ENCODE peak calls at places on chromosomes 1 and 21, in six cellular contexts. R, H, Y, A, Z and J are unnamed samples.
A peak's percentile ranks its signal among the peaks of the same experiment; 100 is the strongest.

GRCh38 chr1:22788298-22788697 is 77.7 kb downstream of the EPHB2 start:
- DNase-seq in A (no peak), Y (no peak), Z (no peak), H (no peak), R (no peak), J (no peak)

GRCh38 chr1:94634977-94635416 is 93.4 kb upstream of the F3 start:
- DNase-seq in Z (no peak), Y (no peak), R (no peak), H (no peak), A (no peak), J (no peak)

GRCh38 chr1:67830928-67831596 is 2.2 kb downstream of the GNG12 start:
- DNase-seq in Z (no peak), R (no peak), Y (no peak), H (no peak), A (no peak), J (no peak)

GRCh38 chr1:59814180-59814900 is 409 bp upstream of the HOOK1 start:
- DNase-seq in Z (peak; percentile 90), H (peak; percentile 22), A (peak; percentile 99), Y (peak; percentile 90), R (peak; percentile 95), J (peak; percentile 94)

GRCh38 chr1:36966242-36966641 is 68.1 kb downstream of the GRIK3 start:
- DNase-seq in Z (no peak), Y (no peak), R (no peak), H (no peak), A (no peak), J (no peak)

GRCh38 chr1:198672124-198672523 is 33.3 kb downstream of the PTPRC start:
- DNase-seq in R (no peak), H (no peak), A (no peak), Y (peak; percentile 15), Z (no peak), J (no peak)

GRCh38 chr1:221440658-221441057 is 301.2 kb downstream of the DUSP10 start:
- DNase-seq in H (no peak), R (no peak), Z (no peak), Y (no peak), A (peak; percentile 22), J (no peak)

GRCh38 chr1:53549781-53550180 is 90.6 kb downstream of the DMRTB1 start:
- DNase-seq in Y (no peak), H (no peak), Z (peak; percentile 33), R (no peak), A (no peak), J (no peak)

GRCh38 chr1:30914587-30914922 is 6.0 kb upstream of the SDC3 start:
- DNase-seq in Y (no peak), Z (no peak), H (no peak), A (no peak), R (no peak), J (no peak)

GRCh38 chr1:192516776-192517297 is 58.7 kb upstream of the RGS1 start:
- DNase-seq in A (no peak), H (no peak), R (no peak), Z (no peak), Y (no peak), J (no peak)

GRCh38 chr1:27031235-27032118 is 18.8 kb upstream of the TENT5B start:
- DNase-seq in A (peak; percentile 67), Y (no peak), Z (peak; percentile 87), H (peak; percentile 74), R (peak; percentile 86), J (no peak)

GRCh38 chr1:156076609-156077429 is 5.4 kb downstream of the MEX3A start:
- DNase-seq in A (no peak), Z (peak; percentile 64), Y (no peak), R (no peak), H (no peak), J (no peak)

GRCh38 chr1:156128749-156129682 is 14.5 kb downstream of the LMNA start:
- DNase-seq in Y (no peak), H (no peak), R (no peak), Z (no peak), A (no peak), J (no peak)

GRCh38 chr1:241612533-241613505 is 27.4 kb downstream of the CHML start:
- DNase-seq in Y (peak; percentile 78), R (no peak), H (no peak), A (no peak), Z (no peak), J (no peak)

GRCh38 chr1:109895720-109896504 is 14.7 kb upstream of the CSF1 start:
- DNase-seq in Y (no peak), H (no peak), A (no peak), Z (peak; percentile 62), R (no peak), J (no peak)

GRCh38 chr1:201495447-201496295 is 11.3 kb downstream of the CSRP1 start:
- DNase-seq in H (no peak), Y (no peak), A (no peak), Z (peak; percentile 65), R (peak; percentile 33), J (no peak)

GRCh38 chr1:214216779-214217178 is 64.2 kb upstream of the SMYD2 start:
- DNase-seq in Z (no peak), Y (peak; percentile 35), H (no peak), R (peak; percentile 50), A (no peak), J (no peak)

GRCh38 chr1:40897499-40897898 is 35.3 kb upstream of the CITED4 start:
- DNase-seq in H (no peak), R (no peak), Y (peak; percentile 76), Z (no peak), A (no peak), J (peak; percentile 61)

GRCh38 chr1:117895482-117896114 is 33.8 kb downstream of the GDAP2 start:
- DNase-seq in Z (no peak), R (peak; percentile 68), H (peak; percentile 13), Y (peak; percentile 64), A (peak; percentile 54), J (peak; percentile 36)

GRCh38 chr1:245475116-245475515 is 320.3 kb downstream of the KIF26B start:
- DNase-seq in R (no peak), Z (no peak), A (no peak), H (no peak), Y (no peak), J (no peak)

GRCh38 chr21:21200103-21200938 is 202.1 kb downstream of the NCAM2 start:
- DNase-seq in A (no peak), Y (peak; percentile 3), H (peak; percentile 36), Z (no peak), R (no peak), J (no peak)

GRCh38 chr1:203628997-203629508 is 2.4 kb downstream of the ATP2B4 start:
- DNase-seq in R (no peak), Z (no peak), H (no peak), Y (no peak), A (no peak), J (no peak)

GRCh38 chr21:25895565-25896205 is 160.9 kb downstream of the GABPA start:
- DNase-seq in Z (no peak), R (no peak), Y (no peak), A (no peak), H (no peak), J (no peak)

GRCh38 chr1:64601207-64601606 is 131.3 kb downstream of the CACHD1 start:
- DNase-seq in H (no peak), A (no peak), Y (no peak), Z (no peak), R (no peak), J (no peak)

GRCh38 chr1:200849430-200849829 is 23.4 kb upstream of the GPR25 start:
- DNase-seq in R (no peak), Y (no peak), A (no peak), H (no peak), Z (no peak), J (no peak)

GRCh38 chr21:35050348-35051286 is 1.5 kb upstream of the RUNX1 start:
- DNase-seq in Y (no peak), H (no peak), R (no peak), A (no peak), Z (no peak), J (no peak)

GRCh38 chr1:30085814-30086770 is 637.3 kb downstream of the MATN1 start:
- DNase-seq in A (no peak), Z (peak; percentile 67), R (peak; percentile 28), H (peak; percentile 37), Y (peak; percentile 44), J (no peak)

DNA sequence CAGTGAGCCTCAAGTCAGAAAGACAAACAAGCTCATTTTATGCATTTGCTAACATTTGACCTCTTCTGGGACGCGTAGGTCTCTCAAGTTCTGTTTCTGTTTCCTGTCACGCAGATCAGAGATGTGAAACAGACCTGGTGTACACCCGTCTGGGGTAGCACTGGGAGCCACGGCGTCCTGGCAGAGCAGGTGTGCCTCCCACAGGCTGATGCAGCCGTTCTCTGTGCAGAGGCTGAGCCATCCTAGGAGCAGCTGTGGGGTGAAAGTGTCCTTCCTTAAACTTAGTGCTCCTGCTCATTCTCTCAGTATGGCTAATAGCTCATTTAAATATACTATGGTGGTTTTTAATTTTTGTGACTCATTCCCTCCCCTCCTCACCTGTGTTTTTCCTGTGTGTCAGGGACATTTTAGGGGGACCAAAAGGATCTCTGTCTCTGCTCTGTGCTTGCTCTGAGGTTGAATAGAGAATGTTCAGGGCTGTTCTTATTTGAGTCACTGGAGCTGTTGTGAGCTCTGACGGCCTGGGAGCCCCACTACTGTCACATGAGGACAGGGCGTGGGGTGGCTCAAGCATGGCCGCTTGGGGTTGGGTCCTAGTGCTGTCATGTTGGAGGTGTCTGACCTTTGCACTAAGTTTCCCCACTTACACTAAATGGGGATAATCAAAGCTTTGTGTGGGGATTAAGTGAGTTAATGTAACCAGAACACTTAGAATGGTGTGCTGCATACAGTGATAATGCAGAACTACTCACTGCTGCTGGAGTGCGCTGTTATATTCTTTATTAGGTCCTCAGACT is 43.0 kb downstream of the GALNT2 start:
- DNase-seq in Z (no peak), A (no peak), H (no peak), Y (no peak), R (peak; percentile 48), J (no peak)
- TF ChIP-seq CTCF in Z (no peak), A (no peak), H (no peak), Y (no peak), R (no peak), J (peak; percentile 17)

GRCh38 chr1:78712467-78712866 is 62.8 kb downstream of the IFI44 start:
- DNase-seq in Z (no peak), R (no peak), A (no peak), H (no peak), Y (no peak), J (no peak)
- H3K4me1 ChIP-seq in Z (no peaks in the 10 kb centered on the region), R (no peaks in the 10 kb centered on the region), A (no peaks in the 10 kb centered on the region), H (peaks cover 7% of the 10 kb centered on the region), Y (peaks cover 4% of the 10 kb centered on the region), J (no peaks in the 10 kb centered on the region)

GRCh38 chr1:235911300-235911662 is 44.6 kb upstream of the LYST start:
- DNase-seq in Z (no peak), A (no peak), Y (no peak), R (no peak), H (no peak), J (no peak)

GRCh38 chr1:235910357-235911299 is 43.9 kb upstream of the LYST start:
- DNase-seq in H (peak; percentile 41), A (peak; percentile 93), Z (no peak), Y (peak; percentile 90), R (peak; percentile 49), J (peak; percentile 79)

GRCh38 chr1:235907187-235907896 is 40.6 kb upstream of the LYST start:
- DNase-seq in H (no peak), R (no peak), Z (no peak), Y (no peak), A (no peak), J (no peak)

GRCh38 chr1:235907897-235908240 is 41.2 kb upstream of the LYST start:
- DNase-seq in Z (no peak), A (no peak), H (no peak), R (no peak), Y (no peak), J (no peak)

GRCh38 chr1:235908742-235909520 is 42.2 kb upstream of the LYST start:
- DNase-seq in Y (peak; percentile 82), Z (no peak), H (peak; percentile 43), R (no peak), A (peak; percentile 51), J (peak; percentile 93)
- H3K4me3 ChIP-seq in Y (peak overlapping the region; percentile 16), Z (no peak overlapping the region), H (peak overlapping the region; percentile 41), R (no peak overlapping the region), A (peak overlapping the region; percentile 41), J (peak overlapping the region; percentile 31)

GRCh38 chr21:36860736-36861594 is 105.5 kb downstream of the HLCS start:
- DNase-seq in Z (no peak), R (no peak), Y (peak; percentile 72), A (no peak), H (no peak), J (no peak)
- TF ChIP-seq CTCF in Z (no peak), R (no peak), Y (no peak), A (no peak), H (no peak), J (no peak)